ENCODE peak calls at places on chromosomes 12 and 14, in four cellular contexts. One of them, this sample, is unnamed.

GRCh38 chr14:30983858-30984257 is 41.6 kb upstream of the AP4S1 start:
- DNase-seq in CD4-positive, CD25-positive, alpha-beta regulatory T cell: no peak
- DNase-seq in pancreas: no peak
- DNase-seq in endothelial cell of umbilical vein: no peak
- DNase-seq in this sample: no peak

GRCh38 chr12:60257063-60257462 is 661.2 kb downstream of the SLC16A7 start:
- DNase-seq in pancreas: no peak
- DNase-seq in CD4-positive, CD25-positive, alpha-beta regulatory T cell: no peak
- DNase-seq in endothelial cell of umbilical vein: peak; percentile 82
- DNase-seq in this sample: peak; percentile 54

GRCh38 chr14:30332374-30332773 is 226.6 kb upstream of the G2E3 start:
- DNase-seq in endothelial cell of umbilical vein: no peak
- DNase-seq in pancreas: no peak
- DNase-seq in CD4-positive, CD25-positive, alpha-beta regulatory T cell: no peak
- DNase-seq in this sample: no peak

GRCh38 chr12:57563358-57563757 is 13.5 kb downstream of the KIF5A start:
- DNase-seq in CD4-positive, CD25-positive, alpha-beta regulatory T cell: no peak
- DNase-seq in endothelial cell of umbilical vein: no peak
- DNase-seq in pancreas: no peak
- DNase-seq in this sample: no peak

GRCh38 chr14:60628892-60629291 is 20.4 kb downstream of the SIX1 start:
- DNase-seq in CD4-positive, CD25-positive, alpha-beta regulatory T cell: no peak
- DNase-seq in endothelial cell of umbilical vein: no peak
- DNase-seq in pancreas: no peak
- DNase-seq in this sample: no peak

GRCh38 chr14:76950043-76951020 is 78.2 kb downstream of the IRF2BPL start:
- DNase-seq in CD4-positive, CD25-positive, alpha-beta regulatory T cell: no peak
- DNase-seq in endothelial cell of umbilical vein: peak; percentile 95
- DNase-seq in pancreas: no peak
- DNase-seq in this sample: no peak

GRCh38 chr14:88950069-88950468 is 125.6 kb downstream of the TTC8 start:
- DNase-seq in endothelial cell of umbilical vein: no peak
- DNase-seq in CD4-positive, CD25-positive, alpha-beta regulatory T cell: no peak
- DNase-seq in pancreas: no peak
- DNase-seq in this sample: no peak

GRCh38 chr12:62210422-62210821 is 49.8 kb upstream of the USP15 start:
- DNase-seq in pancreas: no peak
- DNase-seq in endothelial cell of umbilical vein: peak; percentile 39
- DNase-seq in CD4-positive, CD25-positive, alpha-beta regulatory T cell: peak; percentile 78
- DNase-seq in this sample: peak; percentile 51

GRCh38 chr12:6370994-6371754 is 4.2 kb downstream of the SCNN1A start:
- DNase-seq in endothelial cell of umbilical vein: peak; percentile 33
- DNase-seq in CD4-positive, CD25-positive, alpha-beta regulatory T cell: no peak
- DNase-seq in pancreas: peak; percentile 61
- DNase-seq in this sample: peak; percentile 56

GRCh38 chr14:36502558-36503508 is 17.2 kb downstream of the NKX2-1 start:
- DNase-seq in pancreas: no peak
- DNase-seq in CD4-positive, CD25-positive, alpha-beta regulatory T cell: no peak
- DNase-seq in endothelial cell of umbilical vein: no peak
- DNase-seq in this sample: no peak

GRCh38 chr12:72269491-72269890 is 2.7 kb upstream of the TRHDE start:
- DNase-seq in CD4-positive, CD25-positive, alpha-beta regulatory T cell: no peak
- DNase-seq in endothelial cell of umbilical vein: no peak
- DNase-seq in pancreas: no peak
- DNase-seq in this sample: no peak

GRCh38 chr12:96886998-96887677 is 19.9 kb upstream of the NEDD1 start:
- DNase-seq in CD4-positive, CD25-positive, alpha-beta regulatory T cell: no peak
- DNase-seq in endothelial cell of umbilical vein: peak; percentile 26
- DNase-seq in pancreas: no peak
- DNase-seq in this sample: peak; percentile 31

GRCh38 chr14:95319312-95320075 is at the start of gene CLMN:
- DNase-seq in pancreas: peak; percentile 81
- DNase-seq in endothelial cell of umbilical vein: peak; percentile 25
- DNase-seq in CD4-positive, CD25-positive, alpha-beta regulatory T cell: peak; percentile 23
- DNase-seq in this sample: peak; percentile 70

GRCh38 chr12:810635-811415 is 58.4 kb downstream of the WNK1 start:
- DNase-seq in endothelial cell of umbilical vein: no peak
- DNase-seq in pancreas: no peak
- DNase-seq in CD4-positive, CD25-positive, alpha-beta regulatory T cell: peak; percentile 37
- DNase-seq in this sample: no peak

GRCh38 chr12:108711486-108712163 is 19.7 kb downstream of the CORO1C start:
- DNase-seq in pancreas: no peak
- DNase-seq in endothelial cell of umbilical vein: no peak
- DNase-seq in CD4-positive, CD25-positive, alpha-beta regulatory T cell: no peak
- DNase-seq in this sample: no peak

GRCh38 chr12:1935700-1936378 is 17.4 kb upstream of the CACNA2D4 start:
- DNase-seq in CD4-positive, CD25-positive, alpha-beta regulatory T cell: no peak
- DNase-seq in endothelial cell of umbilical vein: no peak
- DNase-seq in pancreas: peak; percentile 90
- DNase-seq in this sample: no peak

GRCh38 chr14:101791919-101792572 is 30.5 kb downstream of the PPP2R5C start:
- DNase-seq in pancreas: no peak
- DNase-seq in CD4-positive, CD25-positive, alpha-beta regulatory T cell: peak; percentile 79
- DNase-seq in endothelial cell of umbilical vein: peak; percentile 63
- DNase-seq in this sample: peak; percentile 70

GRCh38 chr14:91392623-91393303 is 24.9 kb downstream of the CCDC88C start:
- DNase-seq in endothelial cell of umbilical vein: no peak
- DNase-seq in pancreas: no peak
- DNase-seq in CD4-positive, CD25-positive, alpha-beta regulatory T cell: no peak
- DNase-seq in this sample: no peak
- H3K27me3 ChIP-seq in endothelial cell of umbilical vein: no peaks in the 10 kb centered on the region
- H3K27me3 ChIP-seq in pancreas: no peaks in the 10 kb centered on the region
- H3K27me3 ChIP-seq in CD4-positive, CD25-positive, alpha-beta regulatory T cell: no peaks in the 10 kb centered on the region
- H3K27me3 ChIP-seq in this sample: peaks cover 63% of the 10 kb centered on the region

DNA sequence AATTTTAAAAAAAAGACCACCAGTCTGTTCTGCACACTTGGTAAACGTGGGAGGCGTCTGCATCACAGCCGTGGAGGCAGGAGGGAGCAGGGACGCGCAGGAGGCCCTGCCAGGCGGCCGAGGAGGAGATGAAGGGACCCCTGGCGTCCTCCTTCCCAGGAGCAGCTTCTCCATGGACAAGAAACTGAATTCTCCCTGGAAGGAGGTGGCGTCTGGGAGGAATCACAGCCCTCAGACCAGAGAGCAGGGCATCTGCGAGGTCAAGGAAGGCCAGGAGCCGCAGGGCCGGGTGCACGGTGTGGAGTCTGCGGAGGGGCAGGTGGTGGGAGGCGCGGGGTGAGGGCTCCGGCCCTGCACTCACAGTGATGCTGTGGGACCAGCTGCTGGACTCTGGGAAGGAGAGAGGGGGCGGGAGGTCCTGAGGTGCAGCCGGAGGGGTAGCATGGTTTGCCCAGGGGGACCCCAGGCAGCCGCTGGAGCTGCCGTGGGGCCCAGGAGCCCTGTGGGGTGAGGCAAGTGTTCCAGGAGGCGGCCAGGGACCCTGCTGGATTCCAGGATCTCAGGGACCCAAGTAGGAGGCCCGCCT is 73.5 kb upstream of the GALNT9 start:
- DNase-seq in pancreas: peak; percentile 17
- DNase-seq in CD4-positive, CD25-positive, alpha-beta regulatory T cell: no peak
- DNase-seq in endothelial cell of umbilical vein: no peak
- DNase-seq in this sample: no peak
- H3K27me3 ChIP-seq in pancreas: peaks cover 8% of the 10 kb centered on the region
- H3K27me3 ChIP-seq in CD4-positive, CD25-positive, alpha-beta regulatory T cell: no peaks in the 10 kb centered on the region
- H3K27me3 ChIP-seq in endothelial cell of umbilical vein: no peaks in the 10 kb centered on the region
- H3K27me3 ChIP-seq in this sample: peaks cover 10% of the 10 kb centered on the region

GRCh38 chr14:73238941-73239340 is 1.6 kb downstream of the PAPLN start:
- DNase-seq in endothelial cell of umbilical vein: no peak
- DNase-seq in pancreas: no peak
- DNase-seq in CD4-positive, CD25-positive, alpha-beta regulatory T cell: no peak
- DNase-seq in this sample: no peak
- H3K27me3 ChIP-seq in endothelial cell of umbilical vein: peaks cover 5% of the 10 kb centered on the region
- H3K27me3 ChIP-seq in pancreas: peaks cover 11% of the 10 kb centered on the region
- H3K27me3 ChIP-seq in CD4-positive, CD25-positive, alpha-beta regulatory T cell: peaks cover 30% of the 10 kb centered on the region
- H3K27me3 ChIP-seq in this sample: peaks cover 93% of the 10 kb centered on the region

GRCh38 chr14:104572024-104572623 is 7.4 kb upstream of the C14orf180 start:
- DNase-seq in endothelial cell of umbilical vein: no peak
- DNase-seq in CD4-positive, CD25-positive, alpha-beta regulatory T cell: no peak
- DNase-seq in pancreas: no peak
- DNase-seq in this sample: no peak

GRCh38 chr14:104568620-104569019 is 10.9 kb upstream of the C14orf180 start:
- DNase-seq in pancreas: no peak
- DNase-seq in CD4-positive, CD25-positive, alpha-beta regulatory T cell: no peak
- DNase-seq in endothelial cell of umbilical vein: no peak
- DNase-seq in this sample: no peak

GRCh38 chr14:104573930-104574329 is 5.6 kb upstream of the C14orf180 start:
- DNase-seq in endothelial cell of umbilical vein: no peak
- DNase-seq in pancreas: no peak
- DNase-seq in CD4-positive, CD25-positive, alpha-beta regulatory T cell: no peak
- DNase-seq in this sample: peak; percentile 4

GRCh38 chr14:104572668-104573067 is 6.9 kb upstream of the C14orf180 start:
- DNase-seq in CD4-positive, CD25-positive, alpha-beta regulatory T cell: no peak
- DNase-seq in pancreas: no peak
- DNase-seq in endothelial cell of umbilical vein: no peak
- DNase-seq in this sample: no peak

GRCh38 chr14:104570869-104571635 is 8.5 kb upstream of the C14orf180 start:
- DNase-seq in pancreas: no peak
- DNase-seq in CD4-positive, CD25-positive, alpha-beta regulatory T cell: no peak
- DNase-seq in endothelial cell of umbilical vein: no peak
- DNase-seq in this sample: no peak
- H3K27me3 ChIP-seq in pancreas: no peaks in the 10 kb centered on the region
- H3K27me3 ChIP-seq in CD4-positive, CD25-positive, alpha-beta regulatory T cell: no peaks in the 10 kb centered on the region
- H3K27me3 ChIP-seq in endothelial cell of umbilical vein: no peaks in the 10 kb centered on the region
- H3K27me3 ChIP-seq in this sample: no peaks in the 10 kb centered on the region

GRCh38 chr12:53172352-53172751 is 8.2 kb upstream of the ZNF740 start:
- DNase-seq in pancreas: no peak
- DNase-seq in endothelial cell of umbilical vein: no peak
- DNase-seq in CD4-positive, CD25-positive, alpha-beta regulatory T cell: no peak
- DNase-seq in this sample: no peak
- H3K27me3 ChIP-seq in pancreas: no peaks in the 10 kb centered on the region
- H3K27me3 ChIP-seq in endothelial cell of umbilical vein: no peaks in the 10 kb centered on the region
- H3K27me3 ChIP-seq in CD4-positive, CD25-positive, alpha-beta regulatory T cell: no peaks in the 10 kb centered on the region
- H3K27me3 ChIP-seq in this sample: no peaks in the 10 kb centered on the region

DNA sequence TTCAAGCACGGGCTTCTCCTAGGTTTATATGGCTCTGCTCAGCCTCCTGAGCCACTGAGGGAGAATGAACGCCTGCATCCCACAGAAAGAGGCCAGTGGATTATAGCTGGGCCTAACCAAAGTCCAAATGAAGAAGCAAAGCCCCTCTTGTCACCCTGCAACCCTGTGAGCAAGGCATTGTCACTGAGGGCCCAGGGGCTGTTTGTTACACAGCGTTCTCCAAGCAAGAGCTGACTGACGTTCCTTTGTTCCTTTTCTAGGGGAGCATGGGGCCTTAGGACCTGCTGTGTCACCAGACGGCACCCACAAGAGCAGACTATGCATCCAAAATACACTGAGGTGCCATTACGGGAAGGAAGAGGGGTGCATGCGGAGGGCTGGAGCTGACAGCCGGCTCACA is 4.3 kb upstream of the FBRSL1 start:
- DNase-seq in CD4-positive, CD25-positive, alpha-beta regulatory T cell: no peak
- DNase-seq in pancreas: no peak
- DNase-seq in endothelial cell of umbilical vein: no peak
- DNase-seq in this sample: no peak
- H3K27me3 ChIP-seq in CD4-positive, CD25-positive, alpha-beta regulatory T cell: no peaks in the 10 kb centered on the region
- H3K27me3 ChIP-seq in pancreas: no peaks in the 10 kb centered on the region
- H3K27me3 ChIP-seq in endothelial cell of umbilical vein: no peaks in the 10 kb centered on the region
- H3K27me3 ChIP-seq in this sample: peaks cover 66% of the 10 kb centered on the region

This sample was measured in cardiac muscle cell.